ENCODE peak calls at places on chromosome 20, in six cellular contexts. G is neural progenitor cell; U is aorta; C is right atrium auricular region; V is naive thymus-derived CD4-positive, alpha-beta T cell; Q is A549. H is an unnamed sample.

GRCh38 chr20:41232971-41233926 is 84.3 kb downstream of the ZHX3 start:
- DNase-seq in V (no peak), U (no peak), C (no peak), Q (peak; percentile 31), G (no peak), H (no peak)

GRCh38 chr20:33162753-33163152 is 5.2 kb upstream of the BPIFA2 start:
- DNase-seq in G (no peak), Q (no peak), U (no peak), C (peak; percentile 42), V (no peak), H (no peak)

GRCh38 chr20:9617062-9617461 is 102.7 kb downstream of the LAMP5 start:
- DNase-seq in Q (peak; percentile 65), G (peak; percentile 84), V (peak; percentile 37), C (peak; percentile 61), U (peak; percentile 60), H (peak; percentile 58)

GRCh38 chr20:34547844-34548613 is 10.5 kb upstream of the MAP1LC3A start:
- DNase-seq in C (no peak), G (no peak), V (no peak), U (no peak), Q (no peak), H (no peak)

GRCh38 chr20:8633366-8633765 is 435.5 kb upstream of the PLCB4 start:
- DNase-seq in C (no peak), G (no peak), V (no peak), U (no peak), Q (no peak), H (no peak)

GRCh38 chr20:50919567-50919966 is 11.7 kb downstream of the ADNP start:
- DNase-seq in U (peak; percentile 63), C (peak; percentile 69), Q (no peak), G (no peak), V (no peak), H (peak; percentile 57)

GRCh38 chr20:64160536-64161495 is 3.4 kb upstream of the MYT1 start:
- DNase-seq in G (peak; percentile 67), U (no peak), C (no peak), V (no peak), Q (no peak), H (no peak)

GRCh38 chr20:34705383-34706021 is 1.4 kb downstream of the TP53INP2 start:
- DNase-seq in C (no peak), V (no peak), G (no peak), Q (peak; percentile 37), U (no peak), H (no peak)

GRCh38 chr20:35953411-35954199 is 697 bp downstream of the SCAND1 start:
- DNase-seq in V (peak; percentile 78), C (peak; percentile 58), G (peak; percentile 69), U (peak; percentile 79), Q (peak; percentile 25), H (peak; percentile 44)

GRCh38 chr20:31236953-31237352 is 20.5 kb upstream of the DEFB115 start:
- DNase-seq in G (no peak), V (no peak), C (no peak), Q (no peak), U (no peak), H (no peak)
- H3K9me3 ChIP-seq in G (peaks cover 79% of the 10 kb centered on the region), V (no peaks in the 10 kb centered on the region), C (peaks cover 8% of the 10 kb centered on the region), Q (peaks cover 5% of the 10 kb centered on the region), U (peaks cover 3% of the 10 kb centered on the region), H (no peaks in the 10 kb centered on the region)

GRCh38 chr20:57386762-57387161 is 4.4 kb upstream of the RBM38 start:
- DNase-seq in V (no peak), U (no peak), Q (no peak), G (no peak), C (no peak), H (no peak)
- H3K9me3 ChIP-seq in V (no peaks in the 10 kb centered on the region), U (no peaks in the 10 kb centered on the region), Q (no peaks in the 10 kb centered on the region), G (no peaks in the 10 kb centered on the region), C (no peaks in the 10 kb centered on the region), H (no peaks in the 10 kb centered on the region)

DNA sequence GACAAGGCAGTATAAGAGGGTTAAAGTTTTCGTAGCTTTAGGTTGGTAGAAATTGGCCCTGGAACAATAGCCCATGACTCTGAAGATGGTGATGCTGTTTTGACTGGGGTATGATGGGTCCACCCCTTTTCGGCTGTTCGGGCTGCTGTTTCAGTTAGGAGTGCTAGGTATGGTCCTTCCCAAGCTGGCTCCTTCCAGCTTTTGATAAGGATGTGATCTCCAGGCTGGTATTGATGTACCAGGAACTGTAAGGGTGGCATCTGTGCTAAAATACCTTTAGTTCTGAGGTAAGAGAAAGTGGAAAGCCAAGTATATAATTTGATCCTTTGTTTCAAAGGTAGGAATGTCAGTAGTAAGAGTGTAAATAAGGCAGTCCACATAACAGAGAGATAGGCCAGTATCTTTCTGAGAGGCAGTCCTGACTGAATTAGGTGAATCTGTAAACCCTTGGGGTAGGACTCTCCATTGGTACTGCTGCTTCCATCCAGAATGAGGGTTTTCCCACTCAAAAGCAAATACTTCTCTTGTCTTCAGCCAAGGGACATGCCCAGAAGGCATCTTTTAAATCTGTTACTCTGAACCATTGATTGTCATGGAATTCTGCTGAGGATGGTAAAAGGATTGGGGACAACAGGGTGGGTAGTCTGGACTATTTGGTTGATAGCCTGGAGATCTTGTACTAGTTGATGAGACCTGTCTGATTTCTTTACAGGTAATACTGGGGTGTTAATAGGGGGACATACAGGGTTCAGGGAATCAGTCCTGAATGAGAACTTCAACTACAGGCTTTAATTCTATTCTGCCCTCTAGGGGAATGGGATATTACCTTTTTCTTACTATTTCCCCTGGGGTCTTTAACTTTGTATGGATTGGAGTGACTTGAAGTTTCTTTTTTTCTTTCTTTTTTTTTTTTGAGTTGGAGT is 6.1 kb upstream of the ZNFX1 start:
- DNase-seq in G (no peak), C (no peak), V (no peak), Q (no peak), U (no peak), H (no peak)
- H3K9me3 ChIP-seq in G (no peaks in the 10 kb centered on the region), C (peaks cover 5% of the 10 kb centered on the region), V (peaks cover 20% of the 10 kb centered on the region), Q (peaks cover 9% of the 10 kb centered on the region), U (peaks cover 14% of the 10 kb centered on the region), H (no peaks in the 10 kb centered on the region)

DNA sequence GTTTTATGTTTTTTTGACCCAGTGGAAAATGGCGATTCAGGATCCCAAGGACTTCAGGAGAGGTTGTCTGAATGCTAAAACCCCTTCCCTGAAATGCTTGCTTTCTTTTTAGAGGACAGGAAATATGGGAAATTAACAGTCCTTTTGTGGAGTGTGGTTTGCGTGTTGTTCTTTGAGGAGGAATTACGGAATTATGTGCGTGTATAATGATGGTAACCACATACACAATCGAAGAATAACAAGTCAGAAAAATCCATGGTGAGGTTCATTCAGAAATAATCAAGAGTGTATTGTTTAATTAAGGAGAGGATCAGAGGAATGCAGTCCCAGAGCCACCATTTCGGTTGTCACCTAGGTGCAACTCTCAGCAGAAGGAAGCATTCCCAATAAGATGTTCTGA is 73.2 kb downstream of the PHACTR3 start:
- DNase-seq in V (no peak), C (no peak), G (no peak), Q (no peak), U (no peak), H (no peak)
- H3K9me3 ChIP-seq in V (no peaks in the 10 kb centered on the region), C (no peaks in the 10 kb centered on the region), G (peaks cover 4% of the 10 kb centered on the region), Q (no peaks in the 10 kb centered on the region), U (no peaks in the 10 kb centered on the region), H (no peaks in the 10 kb centered on the region)

GRCh38 chr20:52217689-52218395 is 26.3 kb upstream of the ZFP64 start:
- DNase-seq in V (no peak), G (peak; percentile 12), Q (no peak), U (no peak), C (no peak), H (no peak)
- H3K9me3 ChIP-seq in V (no peaks in the 10 kb centered on the region), G (no peaks in the 10 kb centered on the region), Q (peaks cover 34% of the 10 kb centered on the region), U (peaks cover 12% of the 10 kb centered on the region), C (peaks cover 6% of the 10 kb centered on the region), H (no peaks in the 10 kb centered on the region)

DNA sequence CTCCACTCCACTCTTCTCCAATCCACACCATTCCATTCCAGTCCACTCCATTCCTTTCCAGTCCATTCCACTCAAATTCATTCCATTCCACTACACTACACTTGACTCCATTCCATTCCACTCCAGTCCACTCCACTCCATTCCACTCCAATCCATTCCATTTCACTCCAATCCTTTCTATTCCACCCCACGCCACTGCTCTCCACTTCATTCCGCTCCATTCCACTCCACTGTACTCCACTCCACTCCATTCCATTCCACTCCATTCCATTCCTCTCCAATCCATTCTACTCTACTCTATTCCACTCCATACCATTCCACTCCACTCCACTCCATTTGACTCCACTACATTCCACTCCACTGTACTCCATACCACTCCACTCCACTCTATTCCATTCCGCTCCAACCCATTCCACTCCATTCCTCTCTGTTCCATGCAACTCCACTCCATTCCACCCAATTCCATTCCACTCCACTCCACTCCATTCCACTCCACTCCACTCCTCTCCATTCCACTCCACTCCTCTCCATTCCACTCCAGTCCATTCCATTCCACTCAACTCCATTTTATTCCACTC is 23.4 kb upstream of the DEFB125 start:
- DNase-seq in C (no peak), G (no peak), Q (no peak), V (no peak), U (no peak), H (no peak)
- H3K9me3 ChIP-seq in C (no peaks in the 10 kb centered on the region), G (no peaks in the 10 kb centered on the region), Q (peaks cover 26% of the 10 kb centered on the region), V (no peaks in the 10 kb centered on the region), U (peaks cover 6% of the 10 kb centered on the region), H (no peaks in the 10 kb centered on the region)

GRCh38 chr20:62116558-62117361 is 5.5 kb upstream of the LSM14B start:
- DNase-seq in V (no peak), C (no peak), U (no peak), Q (no peak), G (no peak), H (no peak)

GRCh38 chr20:62105592-62105991 is 16.7 kb upstream of the LSM14B start:
- DNase-seq in G (no peak), V (no peak), Q (no peak), C (no peak), U (no peak), H (no peak)

GRCh38 chr20:62114894-62115293 is 7.4 kb upstream of the LSM14B start:
- DNase-seq in U (no peak), Q (no peak), C (no peak), G (no peak), V (no peak), H (no peak)

GRCh38 chr20:62112368-62112767 is 9.9 kb upstream of the LSM14B start:
- DNase-seq in C (no peak), V (no peak), G (no peak), U (no peak), Q (no peak), H (no peak)

DNA sequence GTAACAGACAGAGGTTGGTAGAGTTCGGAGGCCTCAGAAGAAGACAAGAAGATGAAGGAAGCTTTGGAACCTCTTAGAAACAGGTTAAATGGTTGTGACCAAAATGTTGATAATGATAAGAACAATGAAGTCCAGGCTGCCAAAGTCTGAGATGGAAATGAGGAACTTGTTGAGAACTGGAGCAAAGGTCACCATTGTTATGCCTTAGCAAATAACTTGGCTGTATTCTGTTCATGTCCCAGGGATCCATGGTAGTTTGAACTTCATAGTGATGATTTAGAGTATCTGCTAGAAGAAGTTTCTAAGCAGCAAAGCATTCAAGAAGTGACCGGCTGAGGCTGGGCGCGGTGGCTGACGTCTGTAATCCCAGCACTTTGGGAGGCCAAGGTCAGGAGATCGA is 11.1 kb upstream of the LSM14B start:
- DNase-seq in G (no peak), V (no peak), C (no peak), Q (no peak), U (no peak), H (no peak)
- H3K9me3 ChIP-seq in G (no peaks in the 10 kb centered on the region), V (peaks cover 6% of the 10 kb centered on the region), C (no peaks in the 10 kb centered on the region), Q (peaks cover 82% of the 10 kb centered on the region), U (peaks cover 23% of the 10 kb centered on the region), H (no peaks in the 10 kb centered on the region)

DNA sequence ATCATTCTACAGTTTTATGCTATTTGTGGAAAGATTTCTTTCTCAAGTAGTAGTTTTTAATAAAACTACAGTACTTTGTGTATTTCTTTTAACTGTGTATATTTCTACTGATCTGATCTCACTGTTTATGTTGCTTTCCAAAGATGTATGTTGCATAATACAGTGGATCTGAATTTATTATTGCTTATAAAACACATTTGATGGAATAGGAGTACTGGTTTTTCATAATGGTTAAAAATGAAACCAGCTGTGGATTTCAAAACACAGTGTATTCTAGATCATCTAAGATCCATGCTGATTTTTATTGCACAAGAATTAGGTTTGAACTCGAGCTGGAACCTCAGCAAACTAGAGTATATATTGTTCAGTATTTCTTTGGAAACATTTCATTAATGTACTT is 8.0 kb downstream of the NKX2-4 start:
- DNase-seq in C (no peak), U (no peak), V (no peak), Q (no peak), G (no peak), H (no peak)
- H3K9me3 ChIP-seq in C (no peaks in the 10 kb centered on the region), U (no peaks in the 10 kb centered on the region), V (no peaks in the 10 kb centered on the region), Q (no peaks in the 10 kb centered on the region), G (no peaks in the 10 kb centered on the region), H (no peaks in the 10 kb centered on the region)